ENCODE peak calls at places on chromosomes 11 and 22, in nine cellular contexts. One of them, this sample, is unnamed.

GRCh38 chr11:35166369-35167360 is 27.7 kb downstream of the CD44 start:
- DNase-seq in NCI-H2227 treated with DMSO at 0.1 percent for 48 hours: no peak
- DNase-seq in neuronal stem cell: no peak
- DNase-seq in body of pancreas: no peak
- DNase-seq in hippocampal formation: peak
- DNase-seq in activated T-cell treated with anti-CD3 and anti-CD28 coated beads, Interleukin-2, amount 50 U/mL, for 1 hour: peak
- DNase-seq in AG10803: peak
- DNase-seq in activated effector memory CD4-positive, alpha-beta T cell treated with Interleukin-2 at 50 U/mL for 16 hours: no peak
- DNase-seq in chondrocyte: no peak
- DNase-seq in this sample: peak

GRCh38 chr11:13889566-13890214 is 72.8 kb upstream of the SPON1 start:
- DNase-seq in NCI-H2227 treated with DMSO at 0.1 percent for 48 hours: no peak
- DNase-seq in neuronal stem cell: no peak
- DNase-seq in chondrocyte: no peak
- DNase-seq in body of pancreas: no peak
- DNase-seq in AG10803: no peak
- DNase-seq in hippocampal formation: no peak
- DNase-seq in activated effector memory CD4-positive, alpha-beta T cell treated with Interleukin-2 at 50 U/mL for 16 hours: no peak
- DNase-seq in activated T-cell treated with anti-CD3 and anti-CD28 coated beads, Interleukin-2, amount 50 U/mL, for 1 hour: no peak
- DNase-seq in this sample: no peak

GRCh38 chr11:1263036-1263435 is 40.2 kb downstream of the MUC5B start:
- DNase-seq in activated effector memory CD4-positive, alpha-beta T cell treated with Interleukin-2 at 50 U/mL for 16 hours: no peak
- DNase-seq in AG10803: no peak
- DNase-seq in neuronal stem cell: no peak
- DNase-seq in NCI-H2227 treated with DMSO at 0.1 percent for 48 hours: no peak
- DNase-seq in chondrocyte: no peak
- DNase-seq in activated T-cell treated with anti-CD3 and anti-CD28 coated beads, Interleukin-2, amount 50 U/mL, for 1 hour: no peak
- DNase-seq in hippocampal formation: no peak
- DNase-seq in body of pancreas: no peak
- DNase-seq in this sample: no peak

GRCh38 chr22:44443641-44444235 is 54.3 kb downstream of the RTL6 start:
- DNase-seq in chondrocyte: no peak
- DNase-seq in activated T-cell treated with anti-CD3 and anti-CD28 coated beads, Interleukin-2, amount 50 U/mL, for 1 hour: no peak
- DNase-seq in hippocampal formation: no peak
- DNase-seq in body of pancreas: no peak
- DNase-seq in neuronal stem cell: no peak
- DNase-seq in activated effector memory CD4-positive, alpha-beta T cell treated with Interleukin-2 at 50 U/mL for 16 hours: no peak
- DNase-seq in AG10803: no peak
- DNase-seq in NCI-H2227 treated with DMSO at 0.1 percent for 48 hours: no peak
- DNase-seq in this sample: no peak

GRCh38 chr11:8610532-8611116 is 16.6 kb upstream of the STK33 start:
- DNase-seq in AG10803: no peak
- DNase-seq in activated effector memory CD4-positive, alpha-beta T cell treated with Interleukin-2 at 50 U/mL for 16 hours: no peak
- DNase-seq in activated T-cell treated with anti-CD3 and anti-CD28 coated beads, Interleukin-2, amount 50 U/mL, for 1 hour: no peak
- DNase-seq in neuronal stem cell: no peak
- DNase-seq in NCI-H2227 treated with DMSO at 0.1 percent for 48 hours: peak
- DNase-seq in body of pancreas: peak
- DNase-seq in chondrocyte: no peak
- DNase-seq in hippocampal formation: no peak
- DNase-seq in this sample: peak

GRCh38 chr11:9642894-9643293 is 21.0 kb upstream of the SWAP70 start:
- DNase-seq in chondrocyte: no peak
- DNase-seq in activated effector memory CD4-positive, alpha-beta T cell treated with Interleukin-2 at 50 U/mL for 16 hours: no peak
- DNase-seq in AG10803: no peak
- DNase-seq in activated T-cell treated with anti-CD3 and anti-CD28 coated beads, Interleukin-2, amount 50 U/mL, for 1 hour: no peak
- DNase-seq in NCI-H2227 treated with DMSO at 0.1 percent for 48 hours: no peak
- DNase-seq in body of pancreas: peak
- DNase-seq in hippocampal formation: no peak
- DNase-seq in neuronal stem cell: no peak
- DNase-seq in this sample: no peak

GRCh38 chr11:1924121-1924520 is 4.6 kb downstream of the TNNT3 start:
- DNase-seq in activated effector memory CD4-positive, alpha-beta T cell treated with Interleukin-2 at 50 U/mL for 16 hours: no peak
- DNase-seq in body of pancreas: no peak
- DNase-seq in hippocampal formation: no peak
- DNase-seq in chondrocyte: peak
- DNase-seq in AG10803: no peak
- DNase-seq in activated T-cell treated with anti-CD3 and anti-CD28 coated beads, Interleukin-2, amount 50 U/mL, for 1 hour: no peak
- DNase-seq in neuronal stem cell: no peak
- DNase-seq in NCI-H2227 treated with DMSO at 0.1 percent for 48 hours: no peak
- DNase-seq in this sample: no peak

GRCh38 chr11:48384670-48385069 is 18.4 kb upstream of the OR4C5 start:
- DNase-seq in activated T-cell treated with anti-CD3 and anti-CD28 coated beads, Interleukin-2, amount 50 U/mL, for 1 hour: no peak
- DNase-seq in body of pancreas: no peak
- DNase-seq in chondrocyte: no peak
- DNase-seq in activated effector memory CD4-positive, alpha-beta T cell treated with Interleukin-2 at 50 U/mL for 16 hours: no peak
- DNase-seq in AG10803: no peak
- DNase-seq in NCI-H2227 treated with DMSO at 0.1 percent for 48 hours: no peak
- DNase-seq in hippocampal formation: no peak
- DNase-seq in neuronal stem cell: no peak
- DNase-seq in this sample: no peak

GRCh38 chr22:38973289-38974169 is 8.6 kb upstream of the APOBEC3B start:
- DNase-seq in activated T-cell treated with anti-CD3 and anti-CD28 coated beads, Interleukin-2, amount 50 U/mL, for 1 hour: peak
- DNase-seq in hippocampal formation: no peak
- DNase-seq in body of pancreas: peak
- DNase-seq in neuronal stem cell: peak
- DNase-seq in chondrocyte: peak
- DNase-seq in AG10803: peak
- DNase-seq in activated effector memory CD4-positive, alpha-beta T cell treated with Interleukin-2 at 50 U/mL for 16 hours: peak
- DNase-seq in NCI-H2227 treated with DMSO at 0.1 percent for 48 hours: no peak
- DNase-seq in this sample: peak

GRCh38 chr11:76670475-76671235 is at the start of gene LRRC32:
- DNase-seq in activated T-cell treated with anti-CD3 and anti-CD28 coated beads, Interleukin-2, amount 50 U/mL, for 1 hour: peak
- DNase-seq in chondrocyte: peak
- DNase-seq in activated effector memory CD4-positive, alpha-beta T cell treated with Interleukin-2 at 50 U/mL for 16 hours: no peak
- DNase-seq in hippocampal formation: no peak
- DNase-seq in NCI-H2227 treated with DMSO at 0.1 percent for 48 hours: no peak
- DNase-seq in body of pancreas: peak
- DNase-seq in neuronal stem cell: peak
- DNase-seq in AG10803: no peak
- DNase-seq in this sample: no peak

GRCh38 chr11:68457898-68458249 is 2.7 kb upstream of the PPP6R3 start:
- DNase-seq in neuronal stem cell: no peak
- DNase-seq in body of pancreas: no peak
- DNase-seq in hippocampal formation: no peak
- DNase-seq in NCI-H2227 treated with DMSO at 0.1 percent for 48 hours: no peak
- DNase-seq in chondrocyte: no peak
- DNase-seq in activated effector memory CD4-positive, alpha-beta T cell treated with Interleukin-2 at 50 U/mL for 16 hours: no peak
- DNase-seq in activated T-cell treated with anti-CD3 and anti-CD28 coated beads, Interleukin-2, amount 50 U/mL, for 1 hour: peak
- DNase-seq in AG10803: no peak
- DNase-seq in this sample: no peak

GRCh38 chr11:120034881-120035620 is 102.9 kb downstream of the TRIM29 start:
- DNase-seq in hippocampal formation: no peak
- DNase-seq in activated effector memory CD4-positive, alpha-beta T cell treated with Interleukin-2 at 50 U/mL for 16 hours: no peak
- DNase-seq in AG10803: no peak
- DNase-seq in chondrocyte: no peak
- DNase-seq in body of pancreas: no peak
- DNase-seq in neuronal stem cell: no peak
- DNase-seq in activated T-cell treated with anti-CD3 and anti-CD28 coated beads, Interleukin-2, amount 50 U/mL, for 1 hour: no peak
- DNase-seq in NCI-H2227 treated with DMSO at 0.1 percent for 48 hours: no peak
- DNase-seq in this sample: no peak

GRCh38 chr11:23423656-23424055 is 563.4 kb upstream of the CCDC179 start:
- DNase-seq in AG10803: no peak
- DNase-seq in activated T-cell treated with anti-CD3 and anti-CD28 coated beads, Interleukin-2, amount 50 U/mL, for 1 hour: no peak
- DNase-seq in hippocampal formation: no peak
- DNase-seq in activated effector memory CD4-positive, alpha-beta T cell treated with Interleukin-2 at 50 U/mL for 16 hours: no peak
- DNase-seq in chondrocyte: no peak
- DNase-seq in body of pancreas: no peak
- DNase-seq in neuronal stem cell: no peak
- DNase-seq in NCI-H2227 treated with DMSO at 0.1 percent for 48 hours: no peak
- DNase-seq in this sample: no peak

GRCh38 chr22:38467904-38468760 is at the start of gene KDELR3:
- DNase-seq in neuronal stem cell: no peak
- DNase-seq in body of pancreas: peak
- DNase-seq in AG10803: peak
- DNase-seq in NCI-H2227 treated with DMSO at 0.1 percent for 48 hours: no peak
- DNase-seq in chondrocyte: no peak
- DNase-seq in activated T-cell treated with anti-CD3 and anti-CD28 coated beads, Interleukin-2, amount 50 U/mL, for 1 hour: peak
- DNase-seq in hippocampal formation: no peak
- DNase-seq in activated effector memory CD4-positive, alpha-beta T cell treated with Interleukin-2 at 50 U/mL for 16 hours: no peak
- DNase-seq in this sample: peak

This sample was measured in activated T-helper 1 cell treated with anti-CD3 and anti-CD28 coated beads, Interleukin-12 subunit alpha, Interleukin-12 subunit beta, Interleukin-2, Interleukin-4 antibody, amounts not matched to agents 30 ng/mL and 10 ng/mL and 1 ng/mL, durations not matched to agents 14 hours and 24 hours and 36 hours.